ENCODE peak calls at places on chromosomes 6 and 20, in ten cellular contexts. One of them, this sample, is unnamed.

GRCh38 chr6:44667226-44667625 is 279.7 kb downstream of the CDC5L start:
- DNase-seq in activated naive CD8-positive, alpha-beta T cell treated with anti-CD3 and anti-CD28 coated beads, Interleukin-2, amount 10 ng/mL, durations not matched to agents 7 days and 5 days: no peak
- DNase-seq in neuronal stem cell: peak; percentile 48
- DNase-seq in uterus: no peak
- DNase-seq in posterior cingulate gyrus: no peak
- DNase-seq in stimulated activated CD4-positive, alpha-beta T cell treated with anti-CD3 and anti-CD28 coated beads, TNF-alpha, amount 100 ng/mL, for 24 hours: no peak
- DNase-seq in NB4: no peak
- DNase-seq in nephron progenitor cell: no peak
- DNase-seq in amniotic stem cell: peak; percentile 36
- DNase-seq in SW 1271: peak; percentile 9
- DNase-seq in this sample: no peak

GRCh38 chr20:60784321-60784720 is 467.7 kb upstream of the CDH4 start:
- DNase-seq in neuronal stem cell: no peak
- DNase-seq in SW 1271: no peak
- DNase-seq in stimulated activated CD4-positive, alpha-beta T cell treated with anti-CD3 and anti-CD28 coated beads, TNF-alpha, amount 100 ng/mL, for 24 hours: no peak
- DNase-seq in NB4: no peak
- DNase-seq in amniotic stem cell: no peak
- DNase-seq in posterior cingulate gyrus: no peak
- DNase-seq in uterus: no peak
- DNase-seq in nephron progenitor cell: no peak
- DNase-seq in activated naive CD8-positive, alpha-beta T cell treated with anti-CD3 and anti-CD28 coated beads, Interleukin-2, amount 10 ng/mL, durations not matched to agents 7 days and 5 days: no peak
- DNase-seq in this sample: no peak

GRCh38 chr6:56938634-56939294 is 16.1 kb upstream of the BEND6 start:
- DNase-seq in uterus: no peak
- DNase-seq in posterior cingulate gyrus: no peak
- DNase-seq in nephron progenitor cell: no peak
- DNase-seq in stimulated activated CD4-positive, alpha-beta T cell treated with anti-CD3 and anti-CD28 coated beads, TNF-alpha, amount 100 ng/mL, for 24 hours: no peak
- DNase-seq in SW 1271: peak; percentile 97
- DNase-seq in activated naive CD8-positive, alpha-beta T cell treated with anti-CD3 and anti-CD28 coated beads, Interleukin-2, amount 10 ng/mL, durations not matched to agents 7 days and 5 days: no peak
- DNase-seq in amniotic stem cell: peak; percentile 93
- DNase-seq in NB4: peak; percentile 15
- DNase-seq in neuronal stem cell: no peak
- DNase-seq in this sample: no peak

GRCh38 chr20:32546918-32547752 is 38.0 kb downstream of the NOL4L start:
- DNase-seq in amniotic stem cell: no peak
- DNase-seq in nephron progenitor cell: no peak
- DNase-seq in activated naive CD8-positive, alpha-beta T cell treated with anti-CD3 and anti-CD28 coated beads, Interleukin-2, amount 10 ng/mL, durations not matched to agents 7 days and 5 days: no peak
- DNase-seq in uterus: no peak
- DNase-seq in NB4: peak; percentile 57
- DNase-seq in neuronal stem cell: no peak
- DNase-seq in stimulated activated CD4-positive, alpha-beta T cell treated with anti-CD3 and anti-CD28 coated beads, TNF-alpha, amount 100 ng/mL, for 24 hours: no peak
- DNase-seq in SW 1271: no peak
- DNase-seq in posterior cingulate gyrus: no peak
- DNase-seq in this sample: no peak

GRCh38 chr6:56378966-56379608 is 131.7 kb upstream of the COL21A1 start:
- DNase-seq in uterus: no peak
- DNase-seq in NB4: no peak
- DNase-seq in posterior cingulate gyrus: no peak
- DNase-seq in SW 1271: no peak
- DNase-seq in amniotic stem cell: no peak
- DNase-seq in activated naive CD8-positive, alpha-beta T cell treated with anti-CD3 and anti-CD28 coated beads, Interleukin-2, amount 10 ng/mL, durations not matched to agents 7 days and 5 days: no peak
- DNase-seq in nephron progenitor cell: no peak
- DNase-seq in neuronal stem cell: no peak
- DNase-seq in stimulated activated CD4-positive, alpha-beta T cell treated with anti-CD3 and anti-CD28 coated beads, TNF-alpha, amount 100 ng/mL, for 24 hours: no peak
- DNase-seq in this sample: no peak

GRCh38 chr6:92779758-92780157 is 639.6 kb downstream of the EPHA7 start:
- DNase-seq in nephron progenitor cell: no peak
- DNase-seq in posterior cingulate gyrus: no peak
- DNase-seq in NB4: no peak
- DNase-seq in activated naive CD8-positive, alpha-beta T cell treated with anti-CD3 and anti-CD28 coated beads, Interleukin-2, amount 10 ng/mL, durations not matched to agents 7 days and 5 days: no peak
- DNase-seq in stimulated activated CD4-positive, alpha-beta T cell treated with anti-CD3 and anti-CD28 coated beads, TNF-alpha, amount 100 ng/mL, for 24 hours: no peak
- DNase-seq in neuronal stem cell: no peak
- DNase-seq in SW 1271: no peak
- DNase-seq in uterus: peak; percentile 47
- DNase-seq in amniotic stem cell: no peak
- DNase-seq in this sample: no peak

GRCh38 chr6:44224154-44224977 is 971 bp downstream of the SLC29A1 start:
- DNase-seq in NB4: peak; percentile 70
- DNase-seq in posterior cingulate gyrus: no peak
- DNase-seq in uterus: no peak
- DNase-seq in amniotic stem cell: no peak
- DNase-seq in stimulated activated CD4-positive, alpha-beta T cell treated with anti-CD3 and anti-CD28 coated beads, TNF-alpha, amount 100 ng/mL, for 24 hours: no peak
- DNase-seq in activated naive CD8-positive, alpha-beta T cell treated with anti-CD3 and anti-CD28 coated beads, Interleukin-2, amount 10 ng/mL, durations not matched to agents 7 days and 5 days: peak; percentile 44
- DNase-seq in neuronal stem cell: no peak
- DNase-seq in nephron progenitor cell: peak; percentile 38
- DNase-seq in SW 1271: no peak
- DNase-seq in this sample: no peak

GRCh38 chr6:53984163-53984562 is 127.1 kb upstream of the MLIP start:
- DNase-seq in amniotic stem cell: peak; percentile 85
- DNase-seq in uterus: no peak
- DNase-seq in nephron progenitor cell: no peak
- DNase-seq in stimulated activated CD4-positive, alpha-beta T cell treated with anti-CD3 and anti-CD28 coated beads, TNF-alpha, amount 100 ng/mL, for 24 hours: no peak
- DNase-seq in neuronal stem cell: no peak
- DNase-seq in posterior cingulate gyrus: no peak
- DNase-seq in SW 1271: peak; percentile 81
- DNase-seq in activated naive CD8-positive, alpha-beta T cell treated with anti-CD3 and anti-CD28 coated beads, Interleukin-2, amount 10 ng/mL, durations not matched to agents 7 days and 5 days: no peak
- DNase-seq in NB4: peak; percentile 4
- DNase-seq in this sample: no peak

GRCh38 chr6:140586426-140587061 is 1212.1 kb upstream of the CITED2 start:
- DNase-seq in stimulated activated CD4-positive, alpha-beta T cell treated with anti-CD3 and anti-CD28 coated beads, TNF-alpha, amount 100 ng/mL, for 24 hours: no peak
- DNase-seq in SW 1271: no peak
- DNase-seq in uterus: no peak
- DNase-seq in posterior cingulate gyrus: no peak
- DNase-seq in neuronal stem cell: no peak
- DNase-seq in amniotic stem cell: no peak
- DNase-seq in activated naive CD8-positive, alpha-beta T cell treated with anti-CD3 and anti-CD28 coated beads, Interleukin-2, amount 10 ng/mL, durations not matched to agents 7 days and 5 days: no peak
- DNase-seq in NB4: no peak
- DNase-seq in nephron progenitor cell: no peak
- DNase-seq in this sample: no peak

GRCh38 chr6:6851059-6851658 is 256.6 kb upstream of the RREB1 start:
- DNase-seq in SW 1271: peak; percentile 28
- DNase-seq in neuronal stem cell: no peak
- DNase-seq in nephron progenitor cell: no peak
- DNase-seq in uterus: peak; percentile 37
- DNase-seq in posterior cingulate gyrus: peak; percentile 36
- DNase-seq in NB4: no peak
- DNase-seq in amniotic stem cell: no peak
- DNase-seq in stimulated activated CD4-positive, alpha-beta T cell treated with anti-CD3 and anti-CD28 coated beads, TNF-alpha, amount 100 ng/mL, for 24 hours: no peak
- DNase-seq in activated naive CD8-positive, alpha-beta T cell treated with anti-CD3 and anti-CD28 coated beads, Interleukin-2, amount 10 ng/mL, durations not matched to agents 7 days and 5 days: no peak
- DNase-seq in this sample: no peak

GRCh38 chr20:20712004-20712473 is 405 bp downstream of the RALGAPA2 start:
- DNase-seq in NB4: peak; percentile 61
- DNase-seq in neuronal stem cell: no peak
- DNase-seq in amniotic stem cell: no peak
- DNase-seq in nephron progenitor cell: no peak
- DNase-seq in uterus: no peak
- DNase-seq in stimulated activated CD4-positive, alpha-beta T cell treated with anti-CD3 and anti-CD28 coated beads, TNF-alpha, amount 100 ng/mL, for 24 hours: no peak
- DNase-seq in SW 1271: peak; percentile 15
- DNase-seq in activated naive CD8-positive, alpha-beta T cell treated with anti-CD3 and anti-CD28 coated beads, Interleukin-2, amount 10 ng/mL, durations not matched to agents 7 days and 5 days: no peak
- DNase-seq in posterior cingulate gyrus: no peak
- DNase-seq in this sample: no peak

GRCh38 chr6:63571382-63571882 is 848 bp upstream of the LOC128125822 start:
- DNase-seq in NB4: peak; percentile 72
- DNase-seq in activated naive CD8-positive, alpha-beta T cell treated with anti-CD3 and anti-CD28 coated beads, Interleukin-2, amount 10 ng/mL, durations not matched to agents 7 days and 5 days: no peak
- DNase-seq in nephron progenitor cell: no peak
- DNase-seq in amniotic stem cell: no peak
- DNase-seq in neuronal stem cell: no peak
- DNase-seq in uterus: no peak
- DNase-seq in posterior cingulate gyrus: no peak
- DNase-seq in SW 1271: peak; percentile 51
- DNase-seq in stimulated activated CD4-positive, alpha-beta T cell treated with anti-CD3 and anti-CD28 coated beads, TNF-alpha, amount 100 ng/mL, for 24 hours: no peak
- DNase-seq in this sample: no peak

GRCh38 chr6:137761072-137761471 is 106.0 kb upstream of the TNFAIP3 start:
- DNase-seq in activated naive CD8-positive, alpha-beta T cell treated with anti-CD3 and anti-CD28 coated beads, Interleukin-2, amount 10 ng/mL, durations not matched to agents 7 days and 5 days: no peak
- DNase-seq in uterus: no peak
- DNase-seq in NB4: no peak
- DNase-seq in stimulated activated CD4-positive, alpha-beta T cell treated with anti-CD3 and anti-CD28 coated beads, TNF-alpha, amount 100 ng/mL, for 24 hours: no peak
- DNase-seq in SW 1271: no peak
- DNase-seq in amniotic stem cell: no peak
- DNase-seq in neuronal stem cell: no peak
- DNase-seq in posterior cingulate gyrus: no peak
- DNase-seq in nephron progenitor cell: no peak
- DNase-seq in this sample: no peak

GRCh38 chr6:75632247-75632646 is 30.6 kb downstream of the SENP6 start:
- DNase-seq in stimulated activated CD4-positive, alpha-beta T cell treated with anti-CD3 and anti-CD28 coated beads, TNF-alpha, amount 100 ng/mL, for 24 hours: no peak
- DNase-seq in neuronal stem cell: no peak
- DNase-seq in nephron progenitor cell: no peak
- DNase-seq in NB4: no peak
- DNase-seq in uterus: no peak
- DNase-seq in SW 1271: no peak
- DNase-seq in amniotic stem cell: no peak
- DNase-seq in activated naive CD8-positive, alpha-beta T cell treated with anti-CD3 and anti-CD28 coated beads, Interleukin-2, amount 10 ng/mL, durations not matched to agents 7 days and 5 days: no peak
- DNase-seq in posterior cingulate gyrus: no peak
- DNase-seq in this sample: no peak

GRCh38 chr20:3980260-3981131 is 34.9 kb downstream of the RNF24 start:
- DNase-seq in activated naive CD8-positive, alpha-beta T cell treated with anti-CD3 and anti-CD28 coated beads, Interleukin-2, amount 10 ng/mL, durations not matched to agents 7 days and 5 days: no peak
- DNase-seq in neuronal stem cell: no peak
- DNase-seq in NB4: peak; percentile 66
- DNase-seq in stimulated activated CD4-positive, alpha-beta T cell treated with anti-CD3 and anti-CD28 coated beads, TNF-alpha, amount 100 ng/mL, for 24 hours: peak; percentile 13
- DNase-seq in amniotic stem cell: peak; percentile 11
- DNase-seq in uterus: no peak
- DNase-seq in nephron progenitor cell: no peak
- DNase-seq in SW 1271: peak; percentile 76
- DNase-seq in posterior cingulate gyrus: no peak
- DNase-seq in this sample: no peak

GRCh38 chr20:57793421-57793820 is 83.6 kb upstream of the PMEPA1 start:
- DNase-seq in amniotic stem cell: no peak
- DNase-seq in SW 1271: no peak
- DNase-seq in posterior cingulate gyrus: no peak
- DNase-seq in nephron progenitor cell: no peak
- DNase-seq in neuronal stem cell: no peak
- DNase-seq in uterus: no peak
- DNase-seq in activated naive CD8-positive, alpha-beta T cell treated with anti-CD3 and anti-CD28 coated beads, Interleukin-2, amount 10 ng/mL, durations not matched to agents 7 days and 5 days: no peak
- DNase-seq in stimulated activated CD4-positive, alpha-beta T cell treated with anti-CD3 and anti-CD28 coated beads, TNF-alpha, amount 100 ng/mL, for 24 hours: no peak
- DNase-seq in NB4: no peak
- DNase-seq in this sample: no peak

GRCh38 chr6:40957616-40958492 is 81.2 kb downstream of the UNC5CL start:
- DNase-seq in uterus: no peak
- DNase-seq in SW 1271: peak; percentile 17
- DNase-seq in activated naive CD8-positive, alpha-beta T cell treated with anti-CD3 and anti-CD28 coated beads, Interleukin-2, amount 10 ng/mL, durations not matched to agents 7 days and 5 days: no peak
- DNase-seq in posterior cingulate gyrus: no peak
- DNase-seq in neuronal stem cell: no peak
- DNase-seq in nephron progenitor cell: no peak
- DNase-seq in amniotic stem cell: no peak
- DNase-seq in stimulated activated CD4-positive, alpha-beta T cell treated with anti-CD3 and anti-CD28 coated beads, TNF-alpha, amount 100 ng/mL, for 24 hours: no peak
- DNase-seq in NB4: no peak
- DNase-seq in this sample: no peak

GRCh38 chr6:129662406-129662766 is 47.6 kb downstream of the ARHGAP18 start:
- DNase-seq in posterior cingulate gyrus: no peak
- DNase-seq in stimulated activated CD4-positive, alpha-beta T cell treated with anti-CD3 and anti-CD28 coated beads, TNF-alpha, amount 100 ng/mL, for 24 hours: no peak
- DNase-seq in uterus: no peak
- DNase-seq in SW 1271: no peak
- DNase-seq in NB4: no peak
- DNase-seq in neuronal stem cell: no peak
- DNase-seq in amniotic stem cell: no peak
- DNase-seq in activated naive CD8-positive, alpha-beta T cell treated with anti-CD3 and anti-CD28 coated beads, Interleukin-2, amount 10 ng/mL, durations not matched to agents 7 days and 5 days: no peak
- DNase-seq in nephron progenitor cell: no peak
- DNase-seq in this sample: no peak

GRCh38 chr20:57422254-57422653 is 31.1 kb downstream of the RBM38 start:
- DNase-seq in uterus: no peak
- DNase-seq in activated naive CD8-positive, alpha-beta T cell treated with anti-CD3 and anti-CD28 coated beads, Interleukin-2, amount 10 ng/mL, durations not matched to agents 7 days and 5 days: no peak
- DNase-seq in SW 1271: no peak
- DNase-seq in stimulated activated CD4-positive, alpha-beta T cell treated with anti-CD3 and anti-CD28 coated beads, TNF-alpha, amount 100 ng/mL, for 24 hours: no peak
- DNase-seq in NB4: no peak
- DNase-seq in amniotic stem cell: no peak
- DNase-seq in nephron progenitor cell: no peak
- DNase-seq in posterior cingulate gyrus: no peak
- DNase-seq in neuronal stem cell: no peak
- DNase-seq in this sample: no peak

GRCh38 chr20:49323622-49324238 is 45.9 kb upstream of the ZNFX1 start:
- DNase-seq in NB4: peak; percentile 70
- DNase-seq in stimulated activated CD4-positive, alpha-beta T cell treated with anti-CD3 and anti-CD28 coated beads, TNF-alpha, amount 100 ng/mL, for 24 hours: no peak
- DNase-seq in activated naive CD8-positive, alpha-beta T cell treated with anti-CD3 and anti-CD28 coated beads, Interleukin-2, amount 10 ng/mL, durations not matched to agents 7 days and 5 days: peak; percentile 48
- DNase-seq in neuronal stem cell: no peak
- DNase-seq in nephron progenitor cell: no peak
- DNase-seq in SW 1271: peak; percentile 58
- DNase-seq in amniotic stem cell: peak; percentile 74
- DNase-seq in posterior cingulate gyrus: no peak
- DNase-seq in uterus: no peak
- DNase-seq in this sample: no peak

GRCh38 chr6:33297406-33297955 is 1.3 kb downstream of the RGL2 start:
- DNase-seq in SW 1271: peak; percentile 74
- DNase-seq in nephron progenitor cell: peak; percentile 59
- DNase-seq in uterus: no peak
- DNase-seq in amniotic stem cell: no peak
- DNase-seq in NB4: peak; percentile 69
- DNase-seq in neuronal stem cell: no peak
- DNase-seq in activated naive CD8-positive, alpha-beta T cell treated with anti-CD3 and anti-CD28 coated beads, Interleukin-2, amount 10 ng/mL, durations not matched to agents 7 days and 5 days: no peak
- DNase-seq in posterior cingulate gyrus: no peak
- DNase-seq in stimulated activated CD4-positive, alpha-beta T cell treated with anti-CD3 and anti-CD28 coated beads, TNF-alpha, amount 100 ng/mL, for 24 hours: no peak
- DNase-seq in this sample: no peak

GRCh38 chr6:154500769-154501171 is 9.7 kb downstream of the CNKSR3 start:
- DNase-seq in NB4: no peak
- DNase-seq in posterior cingulate gyrus: no peak
- DNase-seq in nephron progenitor cell: no peak
- DNase-seq in uterus: no peak
- DNase-seq in neuronal stem cell: no peak
- DNase-seq in SW 1271: no peak
- DNase-seq in amniotic stem cell: no peak
- DNase-seq in activated naive CD8-positive, alpha-beta T cell treated with anti-CD3 and anti-CD28 coated beads, Interleukin-2, amount 10 ng/mL, durations not matched to agents 7 days and 5 days: no peak
- DNase-seq in stimulated activated CD4-positive, alpha-beta T cell treated with anti-CD3 and anti-CD28 coated beads, TNF-alpha, amount 100 ng/mL, for 24 hours: no peak
- DNase-seq in this sample: peak; percentile 34

GRCh38 chr20:53579581-53580375 is 13.9 kb downstream of the ZNF217 start:
- DNase-seq in nephron progenitor cell: no peak
- DNase-seq in SW 1271: peak; percentile 83
- DNase-seq in NB4: peak; percentile 91
- DNase-seq in stimulated activated CD4-positive, alpha-beta T cell treated with anti-CD3 and anti-CD28 coated beads, TNF-alpha, amount 100 ng/mL, for 24 hours: no peak
- DNase-seq in amniotic stem cell: no peak
- DNase-seq in posterior cingulate gyrus: no peak
- DNase-seq in neuronal stem cell: no peak
- DNase-seq in uterus: peak; percentile 33
- DNase-seq in activated naive CD8-positive, alpha-beta T cell treated with anti-CD3 and anti-CD28 coated beads, Interleukin-2, amount 10 ng/mL, durations not matched to agents 7 days and 5 days: no peak
- DNase-seq in this sample: no peak

GRCh38 chr6:148556415-148556814 is 190.4 kb upstream of the UST start:
- DNase-seq in amniotic stem cell: no peak
- DNase-seq in stimulated activated CD4-positive, alpha-beta T cell treated with anti-CD3 and anti-CD28 coated beads, TNF-alpha, amount 100 ng/mL, for 24 hours: no peak
- DNase-seq in uterus: no peak
- DNase-seq in posterior cingulate gyrus: no peak
- DNase-seq in nephron progenitor cell: no peak
- DNase-seq in neuronal stem cell: no peak
- DNase-seq in activated naive CD8-positive, alpha-beta T cell treated with anti-CD3 and anti-CD28 coated beads, Interleukin-2, amount 10 ng/mL, durations not matched to agents 7 days and 5 days: no peak
- DNase-seq in SW 1271: no peak
- DNase-seq in NB4: no peak
- DNase-seq in this sample: no peak

GRCh38 chr6:138482816-138483215 is 16.5 kb downstream of the NHSL1 start:
- DNase-seq in uterus: no peak
- DNase-seq in nephron progenitor cell: no peak
- DNase-seq in stimulated activated CD4-positive, alpha-beta T cell treated with anti-CD3 and anti-CD28 coated beads, TNF-alpha, amount 100 ng/mL, for 24 hours: no peak
- DNase-seq in neuronal stem cell: no peak
- DNase-seq in activated naive CD8-positive, alpha-beta T cell treated with anti-CD3 and anti-CD28 coated beads, Interleukin-2, amount 10 ng/mL, durations not matched to agents 7 days and 5 days: no peak
- DNase-seq in SW 1271: no peak
- DNase-seq in NB4: no peak
- DNase-seq in posterior cingulate gyrus: no peak
- DNase-seq in amniotic stem cell: no peak
- DNase-seq in this sample: no peak

GRCh38 chr20:62989201-62989601 is 17.6 kb downstream of the BHLHE23 start:
- DNase-seq in amniotic stem cell: no peak
- DNase-seq in stimulated activated CD4-positive, alpha-beta T cell treated with anti-CD3 and anti-CD28 coated beads, TNF-alpha, amount 100 ng/mL, for 24 hours: no peak
- DNase-seq in uterus: no peak
- DNase-seq in neuronal stem cell: no peak
- DNase-seq in SW 1271: no peak
- DNase-seq in activated naive CD8-positive, alpha-beta T cell treated with anti-CD3 and anti-CD28 coated beads, Interleukin-2, amount 10 ng/mL, durations not matched to agents 7 days and 5 days: no peak
- DNase-seq in posterior cingulate gyrus: no peak
- DNase-seq in nephron progenitor cell: no peak
- DNase-seq in NB4: no peak
- DNase-seq in this sample: no peak

GRCh38 chr6:25971187-25971811 is 8.7 kb downstream of the TRIM38 start:
- DNase-seq in NB4: peak; percentile 86
- DNase-seq in activated naive CD8-positive, alpha-beta T cell treated with anti-CD3 and anti-CD28 coated beads, Interleukin-2, amount 10 ng/mL, durations not matched to agents 7 days and 5 days: no peak
- DNase-seq in posterior cingulate gyrus: no peak
- DNase-seq in stimulated activated CD4-positive, alpha-beta T cell treated with anti-CD3 and anti-CD28 coated beads, TNF-alpha, amount 100 ng/mL, for 24 hours: no peak
- DNase-seq in uterus: peak; percentile 73
- DNase-seq in nephron progenitor cell: no peak
- DNase-seq in neuronal stem cell: no peak
- DNase-seq in SW 1271: peak; percentile 90
- DNase-seq in amniotic stem cell: peak; percentile 17
- DNase-seq in this sample: no peak

GRCh38 chr6:119669228-119669627 is 319.7 kb upstream of the MAN1A1 start:
- DNase-seq in posterior cingulate gyrus: no peak
- DNase-seq in nephron progenitor cell: no peak
- DNase-seq in uterus: no peak
- DNase-seq in activated naive CD8-positive, alpha-beta T cell treated with anti-CD3 and anti-CD28 coated beads, Interleukin-2, amount 10 ng/mL, durations not matched to agents 7 days and 5 days: no peak
- DNase-seq in stimulated activated CD4-positive, alpha-beta T cell treated with anti-CD3 and anti-CD28 coated beads, TNF-alpha, amount 100 ng/mL, for 24 hours: no peak
- DNase-seq in neuronal stem cell: no peak
- DNase-seq in SW 1271: no peak
- DNase-seq in NB4: peak; percentile 11
- DNase-seq in amniotic stem cell: no peak
- DNase-seq in this sample: no peak

This sample was measured in caudate nucleus.